ENCODE peak calls at places on chromosomes 5 and 9, in nine cellular contexts. C is upper lobe of left lung; L is tibial nerve; W is WERI-Rb-1; T is adrenal gland; V is lower lobe of right lung; J is CD8-positive, alpha-beta T cell; D is cardiac muscle cell; E is effector memory CD4-positive, alpha-beta T cell. I is an unnamed sample. For H3K36me3, the result is how much of the 10 kb centered on the place peaks cover.

GRCh38 chr9:114990901-114991300 is 60.5 kb upstream of the TNFSF8 start:
- DNase-seq in C (no peak), L (no peak), W (no peak), T (no peak), V (no peak), J (no peak), D (no peak), E (no peak), I (no peak)

GRCh38 chr9:114448706-114449105 is 56.6 kb downstream of the WHRN start:
- DNase-seq in C (no peak), L (no peak), W (no peak), T (no peak), V (no peak), J (no peak), D (peak), E (no peak), I (no peak)

GRCh38 chr9:79264511-79265448 is 307.0 kb upstream of the TLE4 start:
- DNase-seq in C (no peak), L (no peak), W (no peak), T (no peak), V (no peak), J (no peak), D (no peak), E (no peak), I (peak)

GRCh38 chr5:142544946-142545652 is 140.8 kb downstream of the FGF1 start:
- DNase-seq in C (no peak), L (no peak), W (no peak), T (no peak), V (no peak), J (no peak), D (peak), E (no peak), I (no peak)

GRCh38 chr9:591292-591691 is 250.2 kb upstream of the DMRT1 start:
- DNase-seq in C (peak), L (no peak), W (no peak), T (peak), V (peak), J (no peak), D (peak), E (no peak), I (no peak)

GRCh38 chr9:137269231-137269772 is 8.2 kb upstream of the TOR4A start:
- DNase-seq in C (peak), L (no peak), W (no peak), T (peak), V (peak), J (no peak), D (no peak), E (no peak), I (no peak)

GRCh38 chr5:117652640-117653280 is 1078.1 kb upstream of the SEMA6A start:
- DNase-seq in C (no peak), L (no peak), W (no peak), T (no peak), V (no peak), J (no peak), D (no peak), E (no peak), I (no peak)

GRCh38 chr5:25858019-25858418 is 1180.4 kb downstream of the CDH9 start:
- DNase-seq in C (no peak), L (no peak), W (peak), T (no peak), V (no peak), J (no peak), D (no peak), E (no peak), I (peak)

GRCh38 chr5:10746711-10747110 is 14.3 kb downstream of the DAP start:
- DNase-seq in C (peak), L (no peak), W (no peak), T (no peak), V (no peak), J (no peak), D (no peak), E (no peak), I (no peak)

GRCh38 chr9:134970198-134970597 is 52.5 kb upstream of the FCN1 start:
- DNase-seq in C (no peak), L (no peak), W (no peak), T (no peak), V (no peak), J (no peak), D (no peak), E (no peak), I (no peak)

GRCh38 chr9:134617246-134617645 is 24.4 kb upstream of the COL5A1 start:
- DNase-seq in C (no peak), L (peak), W (peak), T (peak), V (peak), J (no peak), D (no peak), E (no peak), I (no peak)

GRCh38 chr5:6362846-6363245 is 15.5 kb downstream of the MED10 start:
- DNase-seq in C (no peak), L (no peak), W (no peak), T (no peak), V (no peak), J (no peak), D (no peak), E (no peak), I (no peak)

GRCh38 chr5:74538206-74538661 is 102.3 kb downstream of the ENC1 start:
- DNase-seq in C (peak), L (peak), W (no peak), T (peak), V (peak), J (no peak), D (peak), E (no peak), I (no peak)

GRCh38 chr9:536597-537511 is 304.6 kb upstream of the DMRT1 start:
- DNase-seq in C (no peak), L (no peak), W (no peak), T (no peak), V (no peak), J (no peak), D (no peak), E (no peak), I (no peak)

GRCh38 chr5:2137444-2138050 is 254.8 kb upstream of the IRX4 start:
- DNase-seq in C (no peak), L (no peak), W (no peak), T (no peak), V (no peak), J (no peak), D (no peak), E (no peak), I (no peak)

GRCh38 chr9:87263291-87263690 is 234.4 kb upstream of the DAPK1 start:
- DNase-seq in C (no peak), L (no peak), W (no peak), T (no peak), V (no peak), J (no peak), D (no peak), E (no peak), I (no peak)

GRCh38 chr5:54646285-54647101 is 128.9 kb downstream of the SNX18 start:
- DNase-seq in C (peak), L (peak), W (no peak), T (peak), V (peak), J (peak), D (peak), E (peak), I (peak)

GRCh38 chr5:14263700-14264099 is 120.6 kb downstream of the TRIO start:
- DNase-seq in C (no peak), L (no peak), W (no peak), T (no peak), V (no peak), J (no peak), D (no peak), E (no peak), I (no peak)

GRCh38 chr9:129596541-129597328 is 24.2 kb downstream of the C9orf50 start:
- DNase-seq in C (peak), L (peak), W (no peak), T (peak), V (peak), J (no peak), D (peak), E (no peak), I (no peak)

GRCh38 chr9:29150606-29151005 is 1577.3 kb upstream of the C9orf72 start:
- DNase-seq in C (no peak), L (no peak), W (no peak), T (no peak), V (no peak), J (no peak), D (peak), E (no peak), I (no peak)

GRCh38 chr9:70484232-70485130 is 70.0 kb upstream of the KLF9 start:
- DNase-seq in C (peak), L (no peak), W (peak), T (peak), V (no peak), J (no peak), D (peak), E (no peak), I (peak)

GRCh38 chr9:90477535-90477934 is 165.1 kb downstream of the DIRAS2 start:
- DNase-seq in C (no peak), L (no peak), W (no peak), T (no peak), V (no peak), J (no peak), D (no peak), E (no peak), I (no peak)

GRCh38 chr9:100104314-100104713 is 5.3 kb downstream of the INVS start:
- DNase-seq in C (no peak), L (no peak), W (no peak), T (no peak), V (no peak), J (no peak), D (no peak), E (no peak), I (no peak)

GRCh38 chr9:19233344-19233743 is 2.9 kb downstream of the DENND4C start:
- DNase-seq in C (no peak), L (no peak), W (no peak), T (no peak), V (no peak), J (no peak), D (no peak), E (no peak), I (no peak)

GRCh38 chr9:114006155-114006550 is 71.9 kb downstream of the AMBP start:
- DNase-seq in C (peak), L (no peak), W (peak), T (no peak), V (no peak), J (no peak), D (no peak), E (no peak), I (no peak)

GRCh38 chr9:7094052-7094451 is 336.3 kb downstream of the KDM4C start:
- DNase-seq in C (no peak), L (no peak), W (peak), T (no peak), V (no peak), J (no peak), D (peak), E (no peak), I (no peak)

GRCh38 chr5:112776301-112776856 is 38.7 kb downstream of the APC start:
- DNase-seq in C (no peak), L (no peak), W (no peak), T (no peak), V (no peak), J (no peak), D (peak), E (no peak), I (no peak)

GRCh38 chr5:6466975-6467567 is 18.4 kb downstream of the UBE2QL1 start:
- DNase-seq in C (no peak), L (no peak), W (no peak), T (no peak), V (no peak), J (no peak), D (no peak), E (no peak), I (no peak)

GRCh38 chr5:176564002-176564401 is 14.9 kb downstream of the CDHR2 start:
- DNase-seq in C (no peak), L (no peak), W (no peak), T (no peak), V (no peak), J (no peak), D (peak), E (no peak), I (no peak)

GRCh38 chr9:76835571-76836283 is 70.2 kb downstream of the PRUNE2 start:
- DNase-seq in C (no peak), L (no peak), W (no peak), T (no peak), V (no peak), J (no peak), D (peak), E (no peak), I (no peak)

GRCh38 chr9:19554518-19554917 is 145.7 kb downstream of the ACER2 start:
- DNase-seq in C (no peak), L (no peak), W (no peak), T (no peak), V (no peak), J (no peak), D (no peak), E (no peak), I (no peak)

GRCh38 chr9:129737479-129738269 is 15.2 kb downstream of the PTGES start:
- DNase-seq in C (peak), L (peak), W (peak), T (peak), V (peak), J (peak), D (peak), E (peak), I (peak)

GRCh38 chr9:6671416-6671815 is 25.9 kb upstream of the GLDC start:
- DNase-seq in C (no peak), L (no peak), W (no peak), T (no peak), V (no peak), J (no peak), D (no peak), E (no peak), I (no peak)

GRCh38 chr9:84839538-84839937 is 170.0 kb downstream of the NTRK2 start:
- DNase-seq in C (no peak), L (no peak), W (no peak), T (no peak), V (no peak), J (no peak), D (peak), E (no peak), I (no peak)

GRCh38 chr9:8907863-8908262 is 1108.3 kb upstream of the DMAC1 start:
- DNase-seq in C (no peak), L (no peak), W (no peak), T (no peak), V (no peak), J (no peak), D (peak), E (no peak), I (peak)

GRCh38 chr5:66551920-66552319 is 44.3 kb upstream of the MAST4 start:
- DNase-seq in C (no peak), L (no peak), W (no peak), T (no peak), V (no peak), J (no peak), D (peak), E (no peak), I (no peak)

GRCh38 chr5:156402387-156402921 is 75.5 kb downstream of the SGCD start:
- DNase-seq in C (no peak), L (no peak), W (no peak), T (peak), V (no peak), J (no peak), D (no peak), E (peak), I (no peak)

GRCh38 chr5:128844354-128844923 is 120.8 kb upstream of the SLC27A6 start:
- DNase-seq in C (no peak), L (no peak), W (no peak), T (no peak), V (no peak), J (no peak), D (peak), E (no peak), I (peak)

GRCh38 chr5:87410941-87411340 is 1.8 kb downstream of the CCNH start:
- DNase-seq in C (no peak), L (no peak), W (no peak), T (no peak), V (no peak), J (no peak), D (peak), E (no peak), I (no peak)

GRCh38 chr5:87411586-87412416 is 929 bp downstream of the CCNH start:
- DNase-seq in C (peak), L (no peak), W (no peak), T (peak), V (no peak), J (peak), D (peak), E (no peak), I (peak)

GRCh38 chr5:87405472-87406155 is 7.1 kb downstream of the CCNH start:
- DNase-seq in C (no peak), L (no peak), W (no peak), T (no peak), V (no peak), J (no peak), D (no peak), E (no peak), I (no peak)

GRCh38 chr5:87404359-87404758 is 8.4 kb downstream of the CCNH start:
- DNase-seq in C (no peak), L (no peak), W (no peak), T (no peak), V (no peak), J (no peak), D (no peak), E (no peak), I (no peak)

DNA sequence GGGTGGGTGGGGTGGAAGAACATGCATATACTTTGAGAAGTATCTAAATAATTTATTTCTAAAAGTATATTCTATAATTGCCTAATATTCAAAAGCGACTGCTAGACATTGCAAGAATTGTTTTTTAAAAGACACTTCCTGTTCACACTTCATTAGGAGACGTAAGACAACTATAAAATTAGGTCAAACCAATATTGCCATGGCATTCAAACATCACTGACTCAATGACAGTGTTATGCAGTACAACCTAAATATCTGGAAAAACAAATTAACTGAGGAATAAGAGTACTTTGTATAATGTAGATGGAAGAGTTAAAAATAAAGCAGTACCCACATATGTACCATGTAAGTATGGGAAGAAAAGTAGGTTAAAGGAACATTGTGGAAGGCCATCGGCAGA is 4.5 kb downstream of the CCNH start:
- DNase-seq in C (no peak), L (no peak), W (no peak), T (no peak), V (no peak), J (no peak), D (no peak), E (no peak), I (no peak)
- H3K36me3 ChIP-seq in C (half or more), L (half or more), W (half or more), T (half or more), V (half or more), J (under half), D (under half), E (under half), I (half or more)

GRCh38 chr5:149210968-149211495 is 60.6 kb upstream of the AFAP1L1 start:
- DNase-seq in C (no peak), L (no peak), W (no peak), T (no peak), V (no peak), J (peak), D (peak), E (no peak), I (no peak)

GRCh38 chr5:149213264-149213663 is 58.4 kb upstream of the AFAP1L1 start:
- DNase-seq in C (no peak), L (no peak), W (no peak), T (no peak), V (no peak), J (no peak), D (no peak), E (no peak), I (no peak)

GRCh38 chr5:149211566-149211965 is 60.1 kb upstream of the AFAP1L1 start:
- DNase-seq in C (no peak), L (no peak), W (no peak), T (no peak), V (no peak), J (no peak), D (peak), E (no peak), I (no peak)

GRCh38 chr5:149210229-149210628 is 61.4 kb upstream of the AFAP1L1 start:
- DNase-seq in C (no peak), L (no peak), W (no peak), T (no peak), V (no peak), J (no peak), D (peak), E (no peak), I (no peak)

GRCh38 chr5:149212203-149212951 is 59.3 kb upstream of the AFAP1L1 start:
- DNase-seq in C (no peak), L (no peak), W (no peak), T (no peak), V (no peak), J (no peak), D (peak), E (no peak), I (no peak)
- H3K36me3 ChIP-seq in C (under half), L (under half), W (under half), T (under half), V (under half), J (under half), D (under half), E (under half), I (under half)

DNA sequence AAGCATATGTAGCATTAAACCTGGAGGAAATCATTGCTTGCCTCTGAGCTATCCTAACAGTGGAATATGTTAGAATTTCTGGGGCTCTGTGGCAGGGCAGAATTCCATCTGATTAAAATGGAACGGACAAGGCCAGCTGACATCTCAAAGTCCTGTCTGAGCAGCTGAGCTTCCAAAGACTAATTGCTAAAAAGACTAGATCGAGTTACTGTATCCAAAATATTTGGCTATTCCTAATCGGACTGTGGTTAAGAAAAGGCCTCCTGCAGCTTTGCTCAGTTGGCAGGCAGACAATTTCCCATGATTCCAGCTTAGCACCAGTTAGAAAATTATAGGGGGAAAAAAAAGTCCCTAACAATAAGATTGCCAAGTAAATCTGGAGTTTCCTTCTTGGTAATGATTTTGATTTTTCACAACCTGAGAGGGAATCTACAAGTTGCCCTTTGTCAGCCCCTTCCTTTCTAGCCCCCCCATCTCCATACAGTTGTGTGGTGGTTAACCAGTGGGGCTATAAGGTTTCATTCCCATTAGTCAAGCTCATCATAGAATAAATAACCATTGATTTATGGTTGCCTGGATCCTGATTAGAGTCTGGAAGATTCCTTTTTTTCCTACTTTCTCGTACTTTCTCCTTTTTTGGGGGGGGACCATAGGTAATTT is 26.4 kb downstream of the PTGR1 start:
- DNase-seq in C (no peak), L (no peak), W (no peak), T (peak), V (no peak), J (no peak), D (peak), E (no peak), I (peak)
- H3K36me3 ChIP-seq in C (half or more), L (half or more), W (half or more), T (half or more), V (half or more), J (under half), D (half or more), E (under half), I (under half)

GRCh38 chr5:132203916-132204315 is 23.7 kb downstream of the P4HA2 start:
- DNase-seq in C (no peak), L (no peak), W (no peak), T (no peak), V (no peak), J (no peak), D (no peak), E (no peak), I (no peak)
- H3K36me3 ChIP-seq in C (half or more), L (half or more), W (half or more), T (under half), V (half or more), J (under half), D (under half), E (under half), I (under half)

GRCh38 chr9:131475956-131476776 is 26.6 kb upstream of the POMT1 start:
- DNase-seq in C (no peak), L (no peak), W (peak), T (no peak), V (no peak), J (no peak), D (no peak), E (no peak), I (no peak)
- H3K36me3 ChIP-seq in C (half or more), L (half or more), W (half or more), T (half or more), V (half or more), J (half or more), D (half or more), E (half or more), I (half or more)

GRCh38 chr5:172839669-172840068 is 5.6 kb downstream of the ERGIC1 start:
- DNase-seq in C (no peak), L (no peak), W (no peak), T (peak), V (no peak), J (no peak), D (no peak), E (no peak), I (no peak)
- H3K36me3 ChIP-seq in C (under half), L (under half), W (under half), T (under half), V (under half), J (under half), D (under half), E (under half), I (under half)

DNA sequence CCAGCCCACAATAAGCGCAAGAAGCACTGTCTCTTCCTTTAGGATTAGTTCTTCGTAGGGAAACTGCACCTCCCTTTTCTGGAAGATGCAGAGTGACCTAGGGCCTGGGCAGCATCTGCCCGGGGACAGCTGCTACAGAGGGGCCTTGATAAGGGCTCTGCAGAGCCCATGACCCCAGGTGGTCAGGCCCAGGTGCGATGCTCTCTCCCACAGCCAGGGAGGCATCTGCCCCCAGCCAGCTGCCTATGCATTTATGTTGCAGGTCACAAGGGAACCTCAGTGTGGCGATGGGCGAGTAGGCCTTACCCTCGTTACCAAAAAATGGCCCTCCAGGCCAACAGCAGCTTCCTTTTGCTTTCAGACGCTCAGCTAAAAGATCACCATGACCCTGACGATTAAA is 55.0 kb downstream of the PSMB7 start:
- DNase-seq in C (no peak), L (no peak), W (no peak), T (no peak), V (no peak), J (no peak), D (no peak), E (no peak), I (no peak)
- H3K36me3 ChIP-seq in C (under half), L (half or more), W (under half), T (under half), V (under half), J (under half), D (under half), E (under half), I (under half)

I was measured in A673.